ENCODE peak calls at places on chromosomes 1 and 21, in six cellular contexts. A is AG09309; Q is CD4-positive, alpha-beta T cell; E is A549; P is neural crest cell; G is mesothelial cell of epicardium. X is an unnamed sample.

GRCh38 chr1:42379794-42380616 is 587 bp upstream of the RIMKLA start:
- DNase-seq in A (no peak), Q (no peak), E (peak; percentile 16), P (no peak), G (no peak), X (no peak)

GRCh38 chr1:221573727-221574126 is 168.2 kb downstream of the DUSP10 start:
- DNase-seq in A (no peak), Q (no peak), E (no peak), P (no peak), G (no peak), X (no peak)

GRCh38 chr1:193019442-193020026 is 39.6 kb downstream of the UCHL5 start:
- DNase-seq in A (peak; percentile 40), Q (no peak), E (peak; percentile 63), P (no peak), G (no peak), X (peak; percentile 18)

GRCh38 chr1:201022178-201022823 is 1.2 kb downstream of the KIF21B start:
- DNase-seq in A (no peak), Q (no peak), E (no peak), P (no peak), G (no peak), X (no peak)

GRCh38 chr21:42047821-42048613 is 23.1 kb upstream of the UMODL1 start:
- DNase-seq in A (peak; percentile 95), Q (no peak), E (no peak), P (no peak), G (no peak), X (peak; percentile 71)

GRCh38 chr1:51188230-51188629 is 47.8 kb upstream of the RNF11 start:
- DNase-seq in A (no peak), Q (no peak), E (no peak), P (no peak), G (no peak), X (no peak)

GRCh38 chr1:108897865-108898720 is 21.3 kb downstream of the GPSM2 start:
- DNase-seq in A (peak; percentile 52), Q (peak; percentile 13), E (peak; percentile 55), P (no peak), G (no peak), X (no peak)

GRCh38 chr1:118989878-118990378 is 1.8 kb upstream of the TBX15 start:
- DNase-seq in A (no peak), Q (no peak), E (no peak), P (no peak), G (no peak), X (no peak)

GRCh38 chr1:96362623-96363022 is 359.0 kb upstream of the PTBP2 start:
- DNase-seq in A (peak; percentile 93), Q (no peak), E (peak; percentile 74), P (no peak), G (no peak), X (peak; percentile 97)

GRCh38 chr1:196535727-196536126 is 72.5 kb downstream of the KCNT2 start:
- DNase-seq in A (no peak), Q (no peak), E (peak; percentile 65), P (no peak), G (no peak), X (no peak)

GRCh38 chr21:37145635-37146111 is 72.6 kb downstream of the TTC3 start:
- DNase-seq in A (no peak), Q (no peak), E (no peak), P (no peak), G (no peak), X (peak; percentile 18)

GRCh38 chr1:68449901-68450300 is at the start of gene RPE65:
- DNase-seq in A (no peak), Q (no peak), E (no peak), P (no peak), G (no peak), X (no peak)

GRCh38 chr1:230185076-230186001 is 118.3 kb downstream of the GALNT2 start:
- DNase-seq in A (no peak), Q (no peak), E (peak; percentile 17), P (no peak), G (no peak), X (no peak)

GRCh38 chr21:38438476-38438893 is 59.8 kb downstream of the ERG start:
- DNase-seq in A (peak; percentile 53), Q (no peak), E (peak; percentile 19), P (no peak), G (peak; percentile 79), X (peak; percentile 37)

GRCh38 chr1:198700396-198700795 is 61.6 kb downstream of the PTPRC start:
- DNase-seq in A (no peak), Q (no peak), E (no peak), P (no peak), G (no peak), X (no peak)

GRCh38 chr1:70382682-70383081 is 28.2 kb upstream of the ANKRD13C start:
- DNase-seq in A (no peak), Q (no peak), E (no peak), P (no peak), G (no peak), X (no peak)

GRCh38 chr1:85654066-85654782 is 54.0 kb downstream of the ZNHIT6 start:
- DNase-seq in A (no peak), Q (no peak), E (no peak), P (no peak), G (no peak), X (peak; percentile 26)

GRCh38 chr1:66497910-66498309 is 36.0 kb upstream of the SGIP1 start:
- DNase-seq in A (no peak), Q (no peak), E (no peak), P (no peak), G (no peak), X (no peak)

GRCh38 chr1:96510911-96511310 is 210.7 kb upstream of the PTBP2 start:
- DNase-seq in A (no peak), Q (no peak), E (no peak), P (no peak), G (no peak), X (no peak)

GRCh38 chr1:96721053-96721381 is 567 bp upstream of the PTBP2 start:
- DNase-seq in A (no peak), Q (no peak), E (no peak), P (no peak), G (no peak), X (no peak)

GRCh38 chr1:162117039-162117816 is 47.7 kb downstream of the NOS1AP start:
- DNase-seq in A (no peak), Q (no peak), E (no peak), P (no peak), G (no peak), X (no peak)

GRCh38 chr1:207817778-207818751 is 66.2 kb downstream of the CD46 start:
- DNase-seq in A (no peak), Q (no peak), E (no peak), P (no peak), G (no peak), X (no peak)

GRCh38 chr1:204286841-204287387 is 72.8 kb downstream of the PLEKHA6 start:
- DNase-seq in A (no peak), Q (peak; percentile 12), E (peak; percentile 30), P (no peak), G (no peak), X (no peak)

GRCh38 chr1:64965239-64966157 is 851 bp downstream of the JAK1 start:
- DNase-seq in A (no peak), Q (peak; percentile 77), E (no peak), P (peak; percentile 40), G (peak; percentile 70), X (no peak)

GRCh38 chr1:19062258-19063029 is 106.0 kb upstream of the IFFO2 start:
- DNase-seq in A (no peak), Q (no peak), E (no peak), P (no peak), G (no peak), X (no peak)

GRCh38 chr1:204617256-204618147 is 68.0 kb downstream of the LRRN2 start:
- DNase-seq in A (no peak), Q (no peak), E (no peak), P (no peak), G (no peak), X (no peak)

GRCh38 chr1:71677541-71677940 is 596.7 kb upstream of the ZRANB2 start:
- DNase-seq in A (no peak), Q (no peak), E (no peak), P (no peak), G (no peak), X (no peak)

GRCh38 chr1:221824025-221824424 is 82.1 kb upstream of the DUSP10 start:
- DNase-seq in A (no peak), Q (no peak), E (peak; percentile 31), P (no peak), G (no peak), X (peak; percentile 54)

DNA sequence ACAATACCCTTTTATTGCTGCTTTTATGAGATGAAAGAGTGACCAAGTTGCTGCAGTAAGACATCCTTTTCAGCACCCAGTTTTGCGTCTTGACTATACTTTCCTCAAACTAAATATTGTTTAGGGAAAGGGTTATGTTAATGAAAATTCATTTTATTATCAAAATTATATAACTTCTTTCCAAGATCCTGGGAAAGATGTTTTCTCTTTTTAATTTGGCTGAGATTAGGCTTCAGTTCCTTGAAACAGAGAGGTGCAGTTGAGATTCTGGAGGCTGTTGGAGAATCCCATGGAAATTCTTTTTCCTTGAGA is 91.6 kb upstream of the KCNA3 start:
- DNase-seq in A (no peak), Q (no peak), E (no peak), P (no peak), G (no peak), X (no peak)
- TF ChIP-seq CTCF in A (no peak), Q (peak; percentile 30), E (no peak), P (no peak), G (peak; percentile 36), X (no peak)

DNA sequence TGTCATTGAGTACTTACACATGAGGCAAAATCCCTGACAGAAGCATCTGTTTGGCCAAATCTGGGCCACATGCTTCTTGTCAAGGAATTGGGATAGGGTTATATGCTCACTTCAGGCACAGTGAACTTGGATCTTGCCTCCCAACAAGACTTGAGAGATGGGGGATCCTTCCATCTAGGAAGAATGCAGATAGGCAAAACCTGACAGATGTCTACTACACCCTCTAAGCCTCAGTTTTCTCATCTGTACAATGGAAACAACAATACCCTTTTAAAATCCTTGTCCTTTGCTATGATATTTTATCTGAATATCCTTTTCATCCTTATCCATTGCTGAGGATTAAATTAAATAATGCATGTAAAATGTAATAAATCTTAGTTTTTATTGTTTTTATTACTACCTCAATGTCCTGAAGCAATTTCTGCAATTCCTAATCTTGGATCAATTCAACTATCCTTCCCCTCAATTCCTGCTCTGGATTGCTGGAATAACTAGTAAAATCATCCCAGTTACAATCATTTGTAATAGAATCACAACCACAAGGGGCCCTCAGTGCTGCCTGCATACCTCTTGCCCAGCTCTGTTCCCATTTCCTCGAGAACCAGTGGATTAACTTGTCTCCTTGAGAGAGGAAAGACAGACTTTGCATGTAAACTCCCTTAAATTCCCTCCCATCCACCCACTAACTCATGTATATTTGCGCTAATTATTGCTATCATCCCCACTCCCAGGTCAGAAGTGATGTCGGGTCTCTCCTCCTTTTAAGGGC is 8.1 kb upstream of the XPR1 start:
- DNase-seq in A (no peak), Q (no peak), E (peak; percentile 42), P (no peak), G (no peak), X (no peak)
- TF ChIP-seq CTCF in A (peak; percentile 42), Q (no peak), E (peak; percentile 31), P (peak; percentile 50), G (no peak), X (peak; percentile 28)

GRCh38 chr1:20233394-20233793 is 47.1 kb upstream of the PLA2G2C start:
- DNase-seq in A (no peak), Q (no peak), E (peak; percentile 31), P (no peak), G (no peak), X (no peak)
- TF ChIP-seq CTCF in A (peak; percentile 33), Q (peak; percentile 44), E (peak; percentile 49), P (peak; percentile 46), G (no peak), X (no peak)

GRCh38 chr21:34034369-34035014 is 38.9 kb upstream of the MRPS6 start:
- DNase-seq in A (no peak), Q (no peak), E (no peak), P (no peak), G (no peak), X (no peak)
- TF ChIP-seq CTCF in A (no peak), Q (no peak), E (no peak), P (no peak), G (no peak), X (no peak)

X was measured in kidney epithelial cell.